ENCODE peak calls at places on chromosomes 2 and 18, in six cellular contexts. D is IMR-90, S is mesendoderm, T is neuronal stem cell, V is mesenchymal stem cell, Z is H1. H is an unnamed sample.

GRCh38 chr2:6812857-6813530 is 52.7 kb downstream of the CMPK2 start:
- DNase-seq in T (no peak), S (no peak), D (no peak), V (no peak), Z (no peak), H (no peak)

GRCh38 chr2:69693472-69694450 is 48.2 kb upstream of the ANXA4 start:
- DNase-seq in Z (no peak), T (no peak), D (no peak), V (no peak), S (no peak), H (no peak)

GRCh38 chr2:218397502-218398436 is 1.9 kb upstream of the CTDSP1 start:
- DNase-seq in D (peak; percentile 60), S (peak; percentile 97), V (peak; percentile 91), Z (no peak), T (peak; percentile 23), H (peak; percentile 99)

GRCh38 chr18:46705521-46705920 is 48.5 kb upstream of the LOXHD1 start:
- DNase-seq in Z (no peak), V (no peak), D (no peak), S (peak; percentile 57), T (peak; percentile 12), H (no peak)

GRCh38 chr2:54658548-54659207 is 64.8 kb upstream of the EML6 start:
- DNase-seq in Z (no peak), T (no peak), S (no peak), V (peak; percentile 64), D (peak; percentile 67), H (no peak)

GRCh38 chr2:223930002-223930976 is 14.8 kb downstream of the WDFY1 start:
- DNase-seq in T (no peak), V (peak; percentile 62), Z (no peak), D (peak; percentile 76), S (no peak), H (peak; percentile 95)

GRCh38 chr2:179344280-179344961 is 79.8 kb upstream of the SESTD1 start:
- DNase-seq in V (peak; percentile 40), Z (no peak), T (no peak), D (peak; percentile 31), S (no peak), H (no peak)

GRCh38 chr2:102939207-102939606 is 177.4 kb downstream of the TMEM182 start:
- DNase-seq in V (no peak), Z (no peak), S (no peak), T (no peak), D (no peak), H (no peak)

GRCh38 chr2:120499784-120500495 is 154.0 kb downstream of the INHBB start:
- DNase-seq in Z (no peak), S (no peak), V (no peak), D (no peak), T (no peak), H (no peak)

GRCh38 chr2:23453936-23454460 is 69.0 kb downstream of the KLHL29 start:
- DNase-seq in V (peak; percentile 67), T (peak; percentile 59), D (no peak), Z (no peak), S (no peak), H (no peak)

GRCh38 chr2:235168174-235168979 is 216.6 kb downstream of the SH3BP4 start:
- DNase-seq in T (no peak), V (no peak), D (no peak), S (no peak), Z (no peak), H (no peak)

DNA sequence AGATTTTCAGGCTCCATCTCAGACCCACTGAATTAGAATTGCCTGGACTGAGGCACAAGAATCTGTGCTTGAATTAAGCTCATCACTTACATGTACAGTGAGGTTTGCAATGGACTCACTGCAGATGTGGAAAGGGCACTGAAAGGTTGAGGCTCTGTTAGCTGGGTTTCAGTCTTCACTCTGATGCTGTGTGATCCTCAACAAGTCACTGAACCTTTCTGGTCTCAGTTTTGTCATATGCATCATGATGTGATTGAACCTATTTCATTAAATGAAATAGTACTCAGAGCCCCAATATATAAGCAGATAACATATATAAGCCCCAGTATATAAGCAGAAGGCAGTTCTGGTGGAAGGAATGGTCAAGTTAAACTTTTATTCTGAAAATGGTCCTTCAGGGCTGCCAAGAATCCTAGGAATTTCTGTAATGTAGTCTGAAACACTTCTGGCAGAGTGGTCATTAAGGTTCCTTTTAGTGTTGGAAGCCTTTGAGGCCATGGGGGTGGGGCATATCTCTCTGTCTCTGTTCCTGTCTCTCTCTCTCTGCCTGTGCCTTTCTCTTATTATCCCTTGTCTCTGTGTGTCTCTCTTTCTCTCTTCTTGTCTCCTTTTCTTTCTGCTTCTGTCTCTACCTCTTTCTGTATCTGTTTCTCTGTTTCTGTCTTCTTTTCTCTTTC is 110.4 kb downstream of the ADCYAP1 start:
- DNase-seq in Z (no peak), V (no peak), T (no peak), D (no peak), S (peak; percentile 87), H (peak; percentile 25)
- H2AK5ac ChIP-seq in Z (peak overlapping the region; percentile 57), V (no peak overlapping the region), T (no peak overlapping the region), D (no peak overlapping the region), S (no peak overlapping the region), H (no peak overlapping the region)

GRCh38 chr2:85257359-85258193 is 70.2 kb downstream of the TGOLN2 start:
- DNase-seq in V (no peak), T (no peak), S (no peak), D (peak; percentile 45), Z (no peak), H (peak; percentile 40)
- H2AK5ac ChIP-seq in V (peak overlapping the region; percentile 76), T (peak overlapping the region; percentile 99), S (peak overlapping the region; percentile 72), D (peak overlapping the region; percentile 85), Z (peak overlapping the region; percentile 95), H (peak overlapping the region; percentile 51)

GRCh38 chr2:60553992-60554648 is 666 bp upstream of the BCL11A start:
- DNase-seq in V (peak; percentile 40), Z (no peak), D (no peak), T (no peak), S (peak; percentile 87), H (no peak)
- H2AK5ac ChIP-seq in V (no peak overlapping the region), Z (no peak overlapping the region), D (no peak overlapping the region), T (no peak overlapping the region), S (no peak overlapping the region), H (no peak overlapping the region)

DNA sequence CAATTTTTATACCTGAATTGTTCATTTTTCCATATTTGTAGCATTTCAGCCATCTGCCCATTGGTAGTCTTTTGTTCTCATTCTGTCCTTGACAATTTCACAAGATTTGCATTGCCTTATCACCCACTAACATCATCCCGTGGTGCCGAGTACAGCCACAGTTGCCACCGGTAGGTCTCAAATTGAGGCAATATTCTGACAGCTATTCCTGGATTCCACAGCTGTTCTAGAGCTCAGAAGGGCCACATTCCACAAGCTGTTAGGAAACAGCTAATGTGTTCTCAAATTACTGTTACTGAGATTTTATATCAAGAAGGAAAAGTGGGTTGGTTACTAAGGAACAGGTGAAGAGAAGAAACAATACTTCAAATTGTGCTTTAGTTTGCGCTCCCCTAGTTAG is 178.8 kb downstream of the RPRM start:
- DNase-seq in S (no peak), V (no peak), Z (no peak), T (no peak), D (no peak), H (peak; percentile 13)
- H2AK5ac ChIP-seq in S (no peak overlapping the region), V (no peak overlapping the region), Z (no peak overlapping the region), T (no peak overlapping the region), D (no peak overlapping the region), H (no peak overlapping the region)